ENCODE peak calls at places on chromosomes 3 and 15, in four cellular contexts. Q is lower lobe of right lung, F is GM04504, L is NCI-H774. P is an unnamed sample.

GRCh38 chr3:22900296-22900695 is 302.8 kb upstream of the UBE2E2 start:
- DNase-seq in Q (no peak), F (no peak), L (no peak), P (no peak)

GRCh38 chr15:92869977-92870644 is 30.0 kb upstream of the CHD2 start:
- DNase-seq in Q (no peak), F (no peak), L (no peak), P (no peak)

GRCh38 chr3:187063286-187064081 is 75.8 kb downstream of the RPL39L start:
- DNase-seq in Q (no peak), F (no peak), L (no peak), P (no peak)

GRCh38 chr15:58038426-58039106 is 26.9 kb downstream of the ALDH1A2 start:
- DNase-seq in Q (no peak), F (no peak), L (peak; percentile 72), P (no peak)

GRCh38 chr3:194247350-194247740 is 103.8 kb downstream of the CPN2 start:
- DNase-seq in Q (no peak), F (no peak), L (no peak), P (no peak)

GRCh38 chr3:31934018-31934417 is 47.0 kb downstream of the OSBPL10 start:
- DNase-seq in Q (no peak), F (no peak), L (no peak), P (no peak)

GRCh38 chr3:14847613-14848541 is 29.1 kb downstream of the FGD5 start:
- DNase-seq in Q (peak; percentile 70), F (no peak), L (no peak), P (no peak)

GRCh38 chr15:79339588-79340314 is 28.8 kb downstream of the TMED3 start:
- DNase-seq in Q (no peak), F (peak; percentile 18), L (no peak), P (no peak)

GRCh38 chr15:90419202-90419601 is 31.2 kb downstream of the IQGAP1 start:
- DNase-seq in Q (no peak), F (no peak), L (no peak), P (no peak)

GRCh38 chr3:99625643-99626414 is 12.6 kb upstream of the COL8A1 start:
- DNase-seq in Q (no peak), F (no peak), L (no peak), P (no peak)

GRCh38 chr3:188595890-188596376 is 442.0 kb downstream of the LPP start:
- DNase-seq in Q (no peak), F (peak; percentile 73), L (no peak), P (no peak)

GRCh38 chr3:150216041-150216811 is 191.9 kb upstream of the TSC22D2 start:
- DNase-seq in Q (no peak), F (no peak), L (peak; percentile 95), P (peak; percentile 85)

GRCh38 chr15:52078876-52079700 is 33.5 kb downstream of the BCL2L10 start:
- DNase-seq in Q (peak; percentile 88), F (no peak), L (peak; percentile 44), P (peak; percentile 93)

GRCh38 chr3:114121996-114122709 is 56.7 kb downstream of the DRD3 start:
- DNase-seq in Q (no peak), F (no peak), L (peak; percentile 36), P (no peak)

GRCh38 chr3:57546616-57547015 is 2.5 kb upstream of the DNAH12 start:
- DNase-seq in Q (no peak), F (no peak), L (no peak), P (no peak)

GRCh38 chr15:89333959-89334509 is 590 bp downstream of the POLG start:
- DNase-seq in Q (no peak), F (peak; percentile 10), L (peak; percentile 48), P (no peak)

P was measured in aorta.